ENCODE peak calls at places on chromosome 12, in eight cellular contexts. G is effector CD4-positive, alpha-beta T cell; X is progenitor cell of endocrine pancreas; K is cortex of kidney; Q is T-helper 1 cell; V is NCI-H2081; H is PC-9; J is stimulated activated naive CD8-positive, alpha-beta T cell treated with anti-CD3 and anti-CD28 coated beads, Interleukin-15, Interleukin-2, amounts not matched to agents 100 U/mL and 50 U/mL, for 24 hours. M is an unnamed sample.

GRCh38 chr12:106673151-106673550 is 90.3 kb downstream of the RFX4 start:
- DNase-seq in H (no peak), X (no peak), G (no peak), V (no peak), K (no peak), Q (no peak), J (no peak), M (no peak)

GRCh38 chr12:116466536-116466935 is 92.6 kb upstream of the MAP1LC3B2 start:
- DNase-seq in H (no peak), K (no peak), Q (no peak), J (no peak), X (no peak), G (no peak), V (no peak), M (no peak)

GRCh38 chr12:131096681-131097181 is 143.0 kb downstream of the ADGRD1 start:
- DNase-seq in X (no peak), K (no peak), G (no peak), H (no peak), Q (no peak), J (no peak), V (no peak), M (no peak)

GRCh38 chr12:130438243-130438620 is 100.5 kb downstream of the PIWIL1 start:
- DNase-seq in K (no peak), X (no peak), Q (no peak), J (no peak), V (no peak), H (no peak), G (no peak), M (no peak)

GRCh38 chr12:44574586-44574985 is 301.5 kb downstream of the NELL2 start:
- DNase-seq in X (no peak), H (no peak), J (no peak), Q (no peak), G (no peak), K (no peak), V (no peak), M (no peak)

GRCh38 chr12:120249875-120250795 is 15.4 kb downstream of the PXN start:
- DNase-seq in H (no peak), G (no peak), K (no peak), Q (no peak), X (no peak), V (no peak), J (peak; percentile 43), M (no peak)

GRCh38 chr12:28996688-28997087 is 152.4 kb upstream of the FAR2 start:
- DNase-seq in G (no peak), X (no peak), V (no peak), K (no peak), H (no peak), J (no peak), Q (no peak), M (no peak)

GRCh38 chr12:52188658-52189057 is 3.2 kb downstream of the KRT80 start:
- DNase-seq in X (no peak), J (no peak), K (no peak), H (no peak), V (no peak), Q (no peak), G (no peak), M (no peak)

GRCh38 chr12:57632369-57632897 is 568 bp downstream of the B4GALNT1 start:
- DNase-seq in X (no peak), V (no peak), H (peak; percentile 19), K (no peak), Q (no peak), G (no peak), J (peak; percentile 37), M (no peak)

GRCh38 chr12:51247523-51248206 is 9.0 kb downstream of the DAZAP2 start:
- DNase-seq in Q (no peak), J (no peak), X (no peak), G (no peak), V (peak; percentile 57), K (no peak), H (no peak), M (no peak)

GRCh38 chr12:93146970-93147369 is 217.9 kb upstream of the EEA1 start:
- DNase-seq in H (no peak), J (no peak), G (no peak), X (no peak), V (no peak), Q (no peak), K (no peak), M (no peak)

GRCh38 chr12:74646831-74647230 is 109.2 kb downstream of the ATXN7L3B start:
- DNase-seq in V (peak; percentile 75), X (no peak), H (no peak), Q (no peak), J (no peak), K (no peak), G (no peak), M (no peak)

GRCh38 chr12:50101663-50102062 is 2.1 kb upstream of the GPD1 start:
- DNase-seq in K (no peak), J (no peak), H (no peak), V (peak; percentile 28), Q (no peak), X (no peak), G (no peak), M (no peak)

GRCh38 chr12:716506-716905 is 35.9 kb upstream of the WNK1 start:
- DNase-seq in X (no peak), J (peak; percentile 65), G (no peak), V (no peak), K (no peak), Q (no peak), H (no peak), M (no peak)

GRCh38 chr12:7907009-7907408 is 29.0 kb downstream of the SLC2A3 start:
- DNase-seq in Q (no peak), V (no peak), H (peak; percentile 81), X (peak; percentile 59), J (peak; percentile 25), G (no peak), K (no peak), M (no peak)

GRCh38 chr12:6828671-6829531 is 694 bp downstream of the P3H3 start:
- DNase-seq in Q (no peak), J (peak; percentile 45), H (no peak), X (no peak), V (peak; percentile 46), G (peak; percentile 14), K (no peak), M (no peak)

GRCh38 chr12:124964251-124964650 is 24.7 kb downstream of the DHX37 start:
- DNase-seq in Q (no peak), K (no peak), V (no peak), G (no peak), X (no peak), H (no peak), J (no peak), M (no peak)

GRCh38 chr12:24042651-24043050 is 93.2 kb upstream of the SOX5 start:
- DNase-seq in K (no peak), G (no peak), H (no peak), J (no peak), X (no peak), Q (no peak), V (no peak), M (no peak)

GRCh38 chr12:65902504-65902903 is 78.2 kb downstream of the HMGA2 start:
- DNase-seq in X (no peak), H (no peak), J (no peak), Q (no peak), G (no peak), V (no peak), K (no peak), M (no peak)

GRCh38 chr12:110848524-110848923 is 1.7 kb downstream of the CCDC63 start:
- DNase-seq in J (no peak), X (no peak), K (no peak), G (no peak), H (no peak), Q (no peak), V (no peak), M (no peak)

GRCh38 chr12:2610358-2610757 is 184.4 kb upstream of the FKBP4 start:
- DNase-seq in K (no peak), V (no peak), J (no peak), Q (no peak), H (no peak), X (no peak), G (no peak), M (no peak)

GRCh38 chr12:57119294-57119693 is 8.1 kb upstream of the STAT6 start:
- DNase-seq in V (no peak), Q (no peak), K (no peak), G (no peak), J (no peak), X (no peak), H (no peak), M (no peak)

GRCh38 chr12:13749380-13749779 is 232.0 kb downstream of the GRIN2B start:
- DNase-seq in G (no peak), K (no peak), J (no peak), V (peak; percentile 72), X (no peak), H (no peak), Q (no peak), M (no peak)

GRCh38 chr12:49190317-49190716 is 1.4 kb upstream of the TUBA1A start:
- DNase-seq in K (no peak), Q (no peak), V (peak; percentile 87), G (no peak), J (no peak), H (no peak), X (no peak), M (no peak)

GRCh38 chr12:112822056-112822455 is 30.5 kb downstream of the RPH3A start:
- DNase-seq in H (no peak), G (no peak), Q (no peak), K (no peak), J (no peak), V (peak; percentile 63), X (no peak), M (no peak)

GRCh38 chr12:2531371-2531770 is 263.4 kb upstream of the FKBP4 start:
- DNase-seq in J (no peak), H (no peak), X (no peak), V (no peak), Q (no peak), K (no peak), G (no peak), M (no peak)

GRCh38 chr12:32032205-32032810 is 73.1 kb downstream of the RESF1 start:
- DNase-seq in Q (no peak), G (no peak), V (no peak), J (no peak), H (no peak), K (no peak), X (no peak), M (no peak)

GRCh38 chr12:127729381-127729780 is 537.6 kb upstream of the TMEM132C start:
- DNase-seq in X (no peak), H (no peak), K (no peak), J (no peak), G (no peak), V (no peak), Q (no peak), M (no peak)

GRCh38 chr12:90909069-90909676 is 45.8 kb downstream of the CCER1 start:
- DNase-seq in V (peak; percentile 48), G (no peak), J (no peak), H (peak; percentile 4), X (peak; percentile 11), K (no peak), Q (no peak), M (no peak)

GRCh38 chr12:1851126-1851791 is 30.9 kb downstream of the LRTM2 start:
- DNase-seq in K (no peak), G (no peak), H (no peak), X (no peak), Q (no peak), J (no peak), V (no peak), M (no peak)

GRCh38 chr12:111126331-111126730 is 206.0 kb upstream of the MYL2 start:
- DNase-seq in X (no peak), J (no peak), Q (no peak), V (no peak), H (no peak), G (no peak), K (no peak), M (no peak)

GRCh38 chr12:14885718-14886201 is at the start of gene MGP:
- DNase-seq in X (no peak), H (peak; percentile 45), Q (no peak), V (no peak), J (no peak), G (no peak), K (no peak), M (no peak)

GRCh38 chr12:77494306-77494705 is 336.4 kb upstream of the NAV3 start:
- DNase-seq in V (no peak), G (no peak), Q (no peak), J (no peak), H (no peak), X (no peak), K (no peak), M (no peak)

GRCh38 chr12:45125997-45126396 is 75.1 kb upstream of the DBX2 start:
- DNase-seq in K (no peak), Q (no peak), G (no peak), X (no peak), J (no peak), H (no peak), V (no peak), M (no peak)